ENCODE peak calls at places on chromosomes 5 and 9, in four cellular contexts. F is heart right ventricle, L is cardiac fibroblast, Z is testis. Y is an unnamed sample.

GRCh38 chr9:124042168-124042775 is 30.7 kb downstream of the LHX2 start:
- DNase-seq in L (no peak), F (no peak), Z (no peak), Y (no peak)

GRCh38 chr9:14314424-14314928 is 535 bp upstream of the NFIB start:
- DNase-seq in F (peak; percentile 90), Z (peak; percentile 83), L (peak; percentile 96), Y (peak; percentile 89)

GRCh38 chr5:143101740-143102386 is 301.6 kb downstream of the NR3C1 start:
- DNase-seq in F (peak; percentile 34), Z (no peak), L (no peak), Y (no peak)

GRCh38 chr9:92138157-92138959 is 23.1 kb upstream of the SPTLC1 start:
- DNase-seq in L (peak; percentile 69), F (peak; percentile 62), Z (peak; percentile 77), Y (peak; percentile 55)

GRCh38 chr5:158513490-158514301 is 586.0 kb downstream of the EBF1 start:
- DNase-seq in F (no peak), Z (no peak), L (peak; percentile 43), Y (no peak)

GRCh38 chr5:138905541-138905940 is 30.4 kb upstream of the LRRTM2 start:
- DNase-seq in L (peak; percentile 71), F (no peak), Z (no peak), Y (no peak)

GRCh38 chr5:56190500-56190899 is 42.6 kb downstream of the ANKRD55 start:
- DNase-seq in L (peak; percentile 95), F (peak; percentile 52), Z (peak; percentile 37), Y (peak; percentile 68)

GRCh38 chr5:140360101-140360500 is at the start of gene SLC4A9:
- DNase-seq in F (no peak), Z (no peak), L (no peak), Y (no peak)

GRCh38 chr5:155021858-155022257 is 8.3 kb downstream of the KIF4B start:
- DNase-seq in Z (no peak), L (no peak), F (no peak), Y (no peak)

GRCh38 chr9:95874989-95875304 is 544 bp upstream of the ERCC6L2 start:
- DNase-seq in L (no peak), Z (peak; percentile 86), F (peak; percentile 63), Y (peak; percentile 75)

GRCh38 chr5:7871560-7872113 is 2.7 kb downstream of the MTRR start:
- DNase-seq in L (no peak), F (no peak), Z (no peak), Y (no peak)

GRCh38 chr9:28648723-28649122 is 1075.4 kb upstream of the C9orf72 start:
- DNase-seq in L (no peak), Z (no peak), F (no peak), Y (no peak)

GRCh38 chr5:140214831-140215230 is 39.8 kb downstream of the CYSTM1 start:
- DNase-seq in Z (no peak), L (peak; percentile 44), F (no peak), Y (no peak)

GRCh38 chr9:94840738-94841137 is 114.2 kb downstream of the AOPEP start:
- DNase-seq in L (no peak), Z (no peak), F (no peak), Y (no peak)

GRCh38 chr5:105963856-105964255 is 1706.9 kb downstream of the EFNA5 start:
- DNase-seq in F (no peak), Z (no peak), L (no peak), Y (no peak)

GRCh38 chr5:58456486-58456885 is 3.4 kb downstream of the PLK2 start:
- DNase-seq in Z (no peak), F (no peak), L (no peak), Y (no peak)

GRCh38 chr9:19926774-19927173 is 137.9 kb upstream of the SLC24A2 start:
- DNase-seq in F (no peak), Z (no peak), L (no peak), Y (no peak)

GRCh38 chr9:111237447-111237846 is 92.6 kb downstream of the OR2K2 start:
- DNase-seq in F (no peak), L (no peak), Z (no peak), Y (no peak)

GRCh38 chr5:145104106-145104505 is 731.0 kb downstream of the PRELID2 start:
- DNase-seq in L (no peak), F (no peak), Z (no peak), Y (no peak)

GRCh38 chr9:112838342-112838741 is 52.3 kb downstream of the SLC46A2 start:
- DNase-seq in F (no peak), Z (no peak), L (no peak), Y (no peak)

GRCh38 chr9:70924380-70924779 is 197.0 kb downstream of the TRPM3 start:
- DNase-seq in F (no peak), L (peak; percentile 93), Z (no peak), Y (no peak)

GRCh38 chr5:134026521-134027202 is 21.9 kb upstream of the VDAC1 start:
- DNase-seq in F (no peak), L (peak; percentile 69), Z (peak; percentile 71), Y (no peak)

GRCh38 chr5:87113848-87114247 is 153.8 kb upstream of the RASA1 start:
- DNase-seq in Z (no peak), L (peak; percentile 78), F (no peak), Y (no peak)

GRCh38 chr9:6055213-6055612 is 39.8 kb upstream of the RANBP6 start:
- DNase-seq in F (peak; percentile 32), L (peak; percentile 99), Z (peak; percentile 77), Y (no peak)

GRCh38 chr5:10863763-10864383 is 102.8 kb upstream of the DAP start:
- DNase-seq in F (peak; percentile 38), Z (peak; percentile 82), L (peak; percentile 70), Y (no peak)

GRCh38 chr9:136110082-136111061 is 8.3 kb downstream of the TMEM250 start:
- DNase-seq in Z (no peak), F (no peak), L (no peak), Y (no peak)

GRCh38 chr5:20215257-20215656 is 227.3 kb upstream of the CDH18 start:
- DNase-seq in L (no peak), Z (no peak), F (no peak), Y (no peak)

GRCh38 chr9:75088646-75089368 is 493 bp downstream of the OSTF1 start:
- DNase-seq in Z (peak; percentile 63), L (peak; percentile 57), F (peak; percentile 68), Y (peak; percentile 87)

GRCh38 chr5:9288234-9288633 is 257.6 kb downstream of the SEMA5A start:
- DNase-seq in Z (peak; percentile 54), F (peak; percentile 48), L (peak; percentile 31), Y (peak; percentile 65)
- TF ChIP-seq CTCF in Z (no peak), F (no peak), L (peak; percentile 25), Y (peak; percentile 12)

GRCh38 chr5:51347157-51347556 is 36.1 kb upstream of the ISL1 start:
- DNase-seq in Z (no peak), L (no peak), F (no peak), Y (no peak)

GRCh38 chr5:51345106-51345505 is 38.1 kb upstream of the ISL1 start:
- DNase-seq in Z (no peak), L (peak; percentile 1), F (no peak), Y (no peak)

GRCh38 chr5:51347704-51348103 is 35.5 kb upstream of the ISL1 start:
- DNase-seq in Z (no peak), L (no peak), F (no peak), Y (no peak)
- TF ChIP-seq CTCF in Z (no peak), L (no peak), F (no peak), Y (no peak)

GRCh38 chr5:2746642-2747041 is 4.8 kb downstream of the IRX2 start:
- DNase-seq in F (no peak), L (no peak), Z (no peak), Y (no peak)
- TF ChIP-seq CTCF in F (no peak), L (no peak), Z (no peak), Y (no peak)

GRCh38 chr9:134858051-134858841 is 22.4 kb upstream of the FCN2 start:
- DNase-seq in Z (peak; percentile 33), F (no peak), L (peak; percentile 34), Y (no peak)
- TF ChIP-seq CTCF in Z (no peak), F (no peak), L (no peak), Y (no peak)

GRCh38 chr9:69822091-69822750 is 1.6 kb downstream of the CFAP95 start:
- DNase-seq in F (no peak), L (peak; percentile 63), Z (no peak), Y (no peak)
- TF ChIP-seq CTCF in F (no peak), L (peak; percentile 14), Z (no peak), Y (no peak)

GRCh38 chr5:132227235-132227484 is 493 bp downstream of the P4HA2 start:
- DNase-seq in Z (no peak), F (no peak), L (no peak), Y (no peak)

GRCh38 chr5:132229236-132229635 is 1.6 kb upstream of the P4HA2 start:
- DNase-seq in L (no peak), Z (no peak), F (peak; percentile 3), Y (no peak)

GRCh38 chr5:132228241-132229035 is 785 bp upstream of the P4HA2 start:
- DNase-seq in Z (no peak), L (no peak), F (peak; percentile 48), Y (peak; percentile 38)

GRCh38 chr5:132226516-132227234 is 978 bp downstream of the P4HA2 start:
- DNase-seq in F (peak; percentile 25), Z (peak; percentile 18), L (no peak), Y (peak; percentile 33)

DNA sequence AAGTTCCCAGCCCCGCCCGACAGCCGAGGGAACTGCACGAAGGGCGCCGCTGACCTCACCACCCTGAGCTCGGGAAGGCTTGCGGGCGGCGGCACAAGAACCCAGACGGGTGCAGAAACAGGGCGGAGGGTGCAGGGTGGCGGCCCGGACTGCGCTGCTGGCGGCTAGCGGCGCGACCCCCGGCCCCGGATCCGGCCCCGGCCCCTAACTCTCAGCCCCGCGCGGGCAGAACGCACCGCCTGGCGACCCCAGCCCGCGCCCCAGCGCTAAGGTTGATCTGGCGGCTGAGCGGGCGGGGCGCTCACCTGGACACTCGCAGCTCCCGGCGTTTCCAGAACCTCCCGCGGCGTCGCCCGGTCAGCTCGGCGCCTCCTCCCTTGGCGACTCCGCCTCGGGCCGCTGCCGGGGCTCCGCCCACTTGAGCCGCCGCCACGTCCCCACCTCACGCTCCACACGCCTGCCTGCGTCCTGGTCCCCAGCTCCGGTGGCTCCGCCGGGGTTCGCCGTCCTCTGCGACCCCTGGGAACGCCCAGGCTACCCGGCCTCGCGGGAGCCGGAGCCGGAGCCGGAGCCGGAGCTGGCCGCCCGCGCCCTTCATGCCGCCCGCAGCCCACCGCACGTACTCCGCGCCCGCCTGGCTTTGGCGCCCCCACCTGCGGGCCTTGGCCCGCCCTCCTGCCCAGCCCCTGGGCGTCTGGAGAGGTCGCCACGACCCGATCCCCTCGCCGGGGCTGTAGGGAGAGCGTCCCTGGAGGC is at the start of gene P4HA2:
- DNase-seq in L (peak; percentile 71), Z (peak; percentile 84), F (peak; percentile 80), Y (peak; percentile 84)
- TF ChIP-seq CTCF in L (peak; percentile 21), Z (no peak), F (no peak), Y (no peak)

Y was measured in heart left ventricle.